ENCODE peak calls at places on chromosomes 11 and 22, in five cellular contexts. E is thoracic aorta, R is foreskin keratinocyte, H is pancreas, D is heart left ventricle. I is an unnamed sample.

GRCh38 chr11:47330002-47330911 is 22.2 kb downstream of the MYBPC3 start:
- DNase-seq in E (no peak), R (peak; percentile 20), H (no peak), D (peak; percentile 50), I (no peak)

GRCh38 chr22:45516923-45517675 is 14.4 kb downstream of the FBLN1 start:
- DNase-seq in E (no peak), R (peak; percentile 62), H (no peak), D (no peak), I (no peak)

GRCh38 chr11:7080900-7081299 is 7.9 kb upstream of the RBMXL2 start:
- DNase-seq in E (no peak), R (no peak), H (no peak), D (no peak), I (no peak)

GRCh38 chr22:41596776-41597634 is 7.4 kb upstream of the PMM1 start:
- DNase-seq in E (no peak), R (no peak), H (peak; percentile 77), D (peak; percentile 51), I (peak; percentile 83)

GRCh38 chr11:2561283-2562180 is 116.7 kb downstream of the KCNQ1 start:
- DNase-seq in E (no peak), R (no peak), H (peak; percentile 25), D (no peak), I (peak; percentile 68)

GRCh38 chr11:79076526-79077115 is 364.2 kb downstream of the TENM4 start:
- DNase-seq in E (no peak), R (no peak), H (no peak), D (no peak), I (no peak)

GRCh38 chr11:75174348-75174747 is 23.4 kb downstream of the SLCO2B1 start:
- DNase-seq in E (no peak), R (no peak), H (no peak), D (no peak), I (no peak)

GRCh38 chr22:46074771-46075551 is 75.4 kb upstream of the PPARA start:
- DNase-seq in E (no peak), R (peak; percentile 28), H (peak; percentile 58), D (no peak), I (peak; percentile 65)

GRCh38 chr11:17988465-17988864 is 24.4 kb downstream of the SERGEF start:
- DNase-seq in E (no peak), R (no peak), H (no peak), D (no peak), I (no peak)

GRCh38 chr22:26169312-26170111 is at the start of gene SEZ6L:
- DNase-seq in E (no peak), R (no peak), H (no peak), D (peak; percentile 28), I (peak; percentile 81)

GRCh38 chr22:41745968-41746367 is 46.7 kb downstream of the MEI1 start:
- DNase-seq in E (no peak), R (no peak), H (no peak), D (no peak), I (no peak)

GRCh38 chr11:91100432-91100831 is 877.6 kb upstream of the CHORDC1 start:
- DNase-seq in E (no peak), R (peak; percentile 20), H (no peak), D (no peak), I (no peak)

GRCh38 chr11:65560555-65561418 is 2.6 kb upstream of the LTBP3 start:
- DNase-seq in E (peak; percentile 17), R (peak; percentile 54), H (peak; percentile 69), D (peak; percentile 63), I (no peak)

GRCh38 chr11:85680897-85681296 is 5.1 kb downstream of the CCDC89 start:
- DNase-seq in E (no peak), R (no peak), H (no peak), D (no peak), I (no peak)

GRCh38 chr11:34798985-34799384 is 117.2 kb downstream of the APIP start:
- DNase-seq in E (no peak), R (no peak), H (no peak), D (no peak), I (no peak)

GRCh38 chr11:10443152-10443551 is 11.9 kb upstream of the AMPD3 start:
- DNase-seq in E (no peak), R (no peak), H (no peak), D (no peak), I (no peak)

GRCh38 chr22:30290679-30291333 is 1.5 kb upstream of the CASTOR1 start:
- DNase-seq in E (peak; percentile 84), R (peak; percentile 86), H (peak; percentile 87), D (peak; percentile 93), I (peak; percentile 82)

GRCh38 chr11:109993786-109994185 is 99.4 kb upstream of the ZC3H12C start:
- DNase-seq in E (no peak), R (no peak), H (no peak), D (no peak), I (no peak)

GRCh38 chr11:131979364-131979763 is 608.9 kb downstream of the NTM start:
- DNase-seq in E (no peak), R (no peak), H (no peak), D (no peak), I (no peak)

GRCh38 chr11:45399166-45399565 is 113.0 kb upstream of the SYT13 start:
- DNase-seq in E (no peak), R (no peak), H (no peak), D (no peak), I (no peak)

GRCh38 chr11:12577746-12578644 is 96.2 kb upstream of the TEAD1 start:
- DNase-seq in E (no peak), R (no peak), H (no peak), D (no peak), I (no peak)

GRCh38 chr11:66951927-66952337 is 6.3 kb downstream of the PC start:
- DNase-seq in E (no peak), R (no peak), H (peak; percentile 49), D (no peak), I (no peak)

GRCh38 chr11:13118194-13118593 is 109.1 kb downstream of the RASSF10 start:
- DNase-seq in E (no peak), R (peak; percentile 93), H (no peak), D (no peak), I (no peak)

GRCh38 chr22:23053912-23054530 is 16.3 kb upstream of the GNAZ start:
- DNase-seq in E (no peak), R (no peak), H (no peak), D (no peak), I (no peak)

GRCh38 chr11:47967577-47968230 is 12.7 kb upstream of the PTPRJ start:
- DNase-seq in E (no peak), R (no peak), H (no peak), D (no peak), I (no peak)

GRCh38 chr11:14969922-14970323 is 2.2 kb downstream of the CALCA start:
- DNase-seq in E (no peak), R (peak; percentile 6), H (peak; percentile 34), D (no peak), I (peak; percentile 72)

GRCh38 chr11:2655320-2655719 is 44.5 kb downstream of the KCNQ1OT1 start:
- DNase-seq in E (no peak), R (no peak), H (no peak), D (no peak), I (no peak)

GRCh38 chr22:20750461-20751184 is 23.3 kb upstream of the SERPIND1 start:
- DNase-seq in E (peak; percentile 32), R (peak; percentile 76), H (peak; percentile 65), D (peak; percentile 54), I (peak; percentile 74)

GRCh38 chr22:45499746-45500145 is 2.9 kb upstream of the FBLN1 start:
- DNase-seq in E (no peak), R (no peak), H (no peak), D (peak; percentile 25), I (no peak)

GRCh38 chr11:43508511-43508918 is 149.8 kb downstream of the TTC17 start:
- DNase-seq in E (no peak), R (peak; percentile 80), H (no peak), D (no peak), I (no peak)

GRCh38 chr22:25120093-25120561 is 79.5 kb upstream of the CRYBB3 start:
- DNase-seq in E (no peak), R (peak; percentile 44), H (peak; percentile 70), D (peak; percentile 51), I (no peak)

GRCh38 chr11:61756452-61757212 is 4.2 kb downstream of the MYRF start:
- DNase-seq in E (no peak), R (no peak), H (peak; percentile 88), D (no peak), I (peak; percentile 62)

GRCh38 chr11:37107415-37107814 is 509.4 kb upstream of the RAG2 start:
- DNase-seq in E (no peak), R (no peak), H (no peak), D (no peak), I (no peak)

GRCh38 chr11:95764267-95764898 is 25.2 kb downstream of the FAM76B start:
- DNase-seq in E (no peak), R (peak; percentile 34), H (no peak), D (no peak), I (no peak)

GRCh38 chr22:33051960-33052839 is 6.0 kb downstream of the SYN3 start:
- DNase-seq in E (no peak), R (no peak), H (no peak), D (no peak), I (no peak)

GRCh38 chr11:76672431-76673163 is 2.0 kb upstream of the LRRC32 start:
- DNase-seq in E (no peak), R (no peak), H (no peak), D (no peak), I (no peak)

GRCh38 chr11:12289667-12290476 is 87.5 kb upstream of the PARVA start:
- DNase-seq in E (no peak), R (no peak), H (no peak), D (no peak), I (no peak)

GRCh38 chr22:39287076-39287743 is 32.2 kb downstream of the RPL3 start:
- DNase-seq in E (no peak), R (no peak), H (no peak), D (no peak), I (peak; percentile 51)
- TF ChIP-seq CTCF in E (no peak), R (no peak), H (no peak), D (no peak), I (no peak)

DNA sequence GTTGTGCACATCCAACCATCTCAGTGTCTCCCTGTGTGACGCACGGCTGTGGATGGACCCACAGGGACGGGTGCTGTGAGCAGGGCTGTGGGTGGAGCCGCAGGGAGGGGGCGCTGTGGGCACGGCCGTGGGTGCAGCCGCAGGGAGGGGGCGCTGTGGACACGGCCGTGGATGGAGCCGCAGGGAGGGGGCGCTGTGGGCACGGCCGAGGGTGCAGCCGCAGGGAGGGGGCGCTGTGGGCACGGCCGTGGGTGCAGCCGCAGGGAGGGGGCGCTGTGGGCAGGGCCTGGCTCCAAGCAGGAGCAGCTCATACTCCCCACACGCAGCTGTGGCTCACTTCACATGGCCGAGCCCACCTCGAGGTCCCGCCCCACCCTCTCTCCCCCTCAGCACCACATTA is 6.0 kb upstream of the MAPK11 start:
- DNase-seq in E (no peak), R (no peak), H (peak; percentile 77), D (no peak), I (peak; percentile 77)
- TF ChIP-seq CTCF in E (peak; percentile 50), R (peak; percentile 64), H (no peak), D (peak; percentile 51), I (peak; percentile 59)

GRCh38 chr11:129289350-129290040 is 86.2 kb upstream of the BARX2 start:
- DNase-seq in E (no peak), R (no peak), H (no peak), D (no peak), I (no peak)
- TF ChIP-seq CTCF in E (no peak), R (no peak), H (no peak), D (no peak), I (no peak)

GRCh38 chr11:119673389-119674336 is 55.3 kb downstream of the NECTIN1 start:
- DNase-seq in E (no peak), R (no peak), H (no peak), D (no peak), I (peak; percentile 74)
- TF ChIP-seq CTCF in E (no peak), R (peak; percentile 61), H (no peak), D (no peak), I (no peak)

GRCh38 chr11:512895-513595 is 6.0 kb upstream of the RNH1 start:
- DNase-seq in E (no peak), R (no peak), H (no peak), D (no peak), I (no peak)
- TF ChIP-seq CTCF in E (no peak), R (no peak), H (no peak), D (no peak), I (no peak)

I was measured in left lung.